ENCODE peak calls at places on chromosome 19, in six cellular contexts. One of them, this sample, is unnamed.

GRCh38 chr19:33374406-33374703 is 846 bp downstream of the CEBPG start:
- DNase-seq in RWPE1: no peak
- DNase-seq in body of pancreas: peak
- DNase-seq in A549: no peak
- DNase-seq in CD4-positive, alpha-beta memory T cell: no peak
- DNase-seq in CD8-positive, alpha-beta memory T cell: no peak
- DNase-seq in this sample: no peak

GRCh38 chr19:5621945-5622464 is 571 bp downstream of the SAFB2 start:
- DNase-seq in RWPE1: no peak
- DNase-seq in body of pancreas: peak
- DNase-seq in A549: no peak
- DNase-seq in CD4-positive, alpha-beta memory T cell: peak
- DNase-seq in CD8-positive, alpha-beta memory T cell: no peak
- DNase-seq in this sample: no peak

GRCh38 chr19:35596366-35596999 is 10.5 kb downstream of the PMIS2 start:
- DNase-seq in RWPE1: peak
- DNase-seq in body of pancreas: no peak
- DNase-seq in A549: peak
- DNase-seq in CD4-positive, alpha-beta memory T cell: no peak
- DNase-seq in CD8-positive, alpha-beta memory T cell: no peak
- DNase-seq in this sample: no peak

GRCh38 chr19:29277107-29277506 is 64.2 kb upstream of the UQCRFS1 start:
- DNase-seq in RWPE1: no peak
- DNase-seq in body of pancreas: peak
- DNase-seq in A549: no peak
- DNase-seq in CD4-positive, alpha-beta memory T cell: peak
- DNase-seq in CD8-positive, alpha-beta memory T cell: peak
- DNase-seq in this sample: no peak

GRCh38 chr19:19528721-19529490 is at the start of gene YJEFN3:
- DNase-seq in RWPE1: no peak
- DNase-seq in body of pancreas: no peak
- DNase-seq in A549: no peak
- DNase-seq in CD4-positive, alpha-beta memory T cell: no peak
- DNase-seq in CD8-positive, alpha-beta memory T cell: no peak
- DNase-seq in this sample: no peak

GRCh38 chr19:42253245-42254082 is 1.5 kb downstream of the ERF start:
- DNase-seq in RWPE1: peak
- DNase-seq in body of pancreas: peak
- DNase-seq in A549: peak
- DNase-seq in CD4-positive, alpha-beta memory T cell: peak
- DNase-seq in CD8-positive, alpha-beta memory T cell: peak
- DNase-seq in this sample: no peak

GRCh38 chr19:13260883-13261653 is 110.9 kb downstream of the IER2 start:
- DNase-seq in RWPE1: peak
- DNase-seq in body of pancreas: no peak
- DNase-seq in A549: peak
- DNase-seq in CD4-positive, alpha-beta memory T cell: no peak
- DNase-seq in CD8-positive, alpha-beta memory T cell: no peak
- DNase-seq in this sample: peak

GRCh38 chr19:29886535-29886934 is 55.5 kb upstream of the URI1 start:
- DNase-seq in RWPE1: no peak
- DNase-seq in body of pancreas: no peak
- DNase-seq in A549: no peak
- DNase-seq in CD4-positive, alpha-beta memory T cell: no peak
- DNase-seq in CD8-positive, alpha-beta memory T cell: no peak
- DNase-seq in this sample: no peak

GRCh38 chr19:47699360-47699917 is 13.8 kb upstream of the EHD2 start:
- DNase-seq in RWPE1: peak
- DNase-seq in body of pancreas: peak
- DNase-seq in A549: peak
- DNase-seq in CD4-positive, alpha-beta memory T cell: peak
- DNase-seq in CD8-positive, alpha-beta memory T cell: peak
- DNase-seq in this sample: no peak

GRCh38 chr19:7778081-7778480 is 15.0 kb downstream of the CLEC4M start:
- DNase-seq in RWPE1: no peak
- DNase-seq in body of pancreas: no peak
- DNase-seq in A549: no peak
- DNase-seq in CD4-positive, alpha-beta memory T cell: no peak
- DNase-seq in CD8-positive, alpha-beta memory T cell: no peak
- DNase-seq in this sample: no peak

GRCh38 chr19:17737690-17738153 is 13.6 kb upstream of the FCHO1 start:
- DNase-seq in RWPE1: no peak
- DNase-seq in body of pancreas: no peak
- DNase-seq in A549: no peak
- DNase-seq in CD4-positive, alpha-beta memory T cell: no peak
- DNase-seq in CD8-positive, alpha-beta memory T cell: no peak
- DNase-seq in this sample: no peak

GRCh38 chr19:1170938-1171754 is 2.9 kb downstream of the SBNO2 start:
- DNase-seq in RWPE1: no peak
- DNase-seq in body of pancreas: peak
- DNase-seq in A549: no peak
- DNase-seq in CD4-positive, alpha-beta memory T cell: no peak
- DNase-seq in CD8-positive, alpha-beta memory T cell: no peak
- DNase-seq in this sample: no peak

GRCh38 chr19:14507704-14508246 is 10.4 kb downstream of the DNAJB1 start:
- DNase-seq in RWPE1: no peak
- DNase-seq in body of pancreas: no peak
- DNase-seq in A549: no peak
- DNase-seq in CD4-positive, alpha-beta memory T cell: no peak
- DNase-seq in CD8-positive, alpha-beta memory T cell: no peak
- DNase-seq in this sample: no peak
- H3K27ac ChIP-seq in RWPE1: peak
- H3K27ac ChIP-seq in body of pancreas: no peak
- H3K27ac ChIP-seq in A549: peak
- H3K27ac ChIP-seq in CD4-positive, alpha-beta memory T cell: no peak
- H3K27ac ChIP-seq in CD8-positive, alpha-beta memory T cell: peak
- H3K27ac ChIP-seq in this sample: peak

GRCh38 chr19:49182848-49183375 is 25.3 kb downstream of the TRPM4 start:
- DNase-seq in RWPE1: no peak
- DNase-seq in body of pancreas: no peak
- DNase-seq in A549: no peak
- DNase-seq in CD4-positive, alpha-beta memory T cell: no peak
- DNase-seq in CD8-positive, alpha-beta memory T cell: no peak
- DNase-seq in this sample: no peak

GRCh38 chr19:49189259-49189658 is 31.7 kb downstream of the TRPM4 start:
- DNase-seq in RWPE1: no peak
- DNase-seq in body of pancreas: no peak
- DNase-seq in A549: no peak
- DNase-seq in CD4-positive, alpha-beta memory T cell: no peak
- DNase-seq in CD8-positive, alpha-beta memory T cell: no peak
- DNase-seq in this sample: no peak

GRCh38 chr19:49190781-49191180 is 33.2 kb downstream of the TRPM4 start:
- DNase-seq in RWPE1: no peak
- DNase-seq in body of pancreas: no peak
- DNase-seq in A549: no peak
- DNase-seq in CD4-positive, alpha-beta memory T cell: no peak
- DNase-seq in CD8-positive, alpha-beta memory T cell: no peak
- DNase-seq in this sample: no peak

GRCh38 chr19:49188626-49189200 is 31.1 kb downstream of the TRPM4 start:
- DNase-seq in RWPE1: no peak
- DNase-seq in body of pancreas: no peak
- DNase-seq in A549: no peak
- DNase-seq in CD4-positive, alpha-beta memory T cell: no peak
- DNase-seq in CD8-positive, alpha-beta memory T cell: no peak
- DNase-seq in this sample: no peak

DNA sequence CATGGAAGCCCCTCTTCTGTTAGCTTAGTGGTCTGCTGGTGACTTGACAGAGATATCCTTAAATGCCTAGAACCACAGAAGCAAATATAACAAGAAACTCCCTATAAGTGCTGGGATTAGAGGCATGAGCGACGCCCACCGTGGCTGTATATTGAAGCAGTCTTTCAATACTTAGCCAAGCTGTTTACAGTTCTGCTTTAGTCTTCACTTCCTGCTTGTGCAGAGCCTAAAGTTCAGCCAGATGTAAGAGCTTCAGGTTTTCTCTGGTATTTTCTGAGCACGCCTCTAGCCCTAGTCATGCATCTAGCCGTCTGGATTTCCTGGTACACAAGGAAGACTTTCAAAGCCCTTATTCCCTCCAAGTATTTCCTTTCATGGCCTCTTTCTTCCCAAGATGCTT is 28.5 kb downstream of the TRPM4 start:
- DNase-seq in RWPE1: no peak
- DNase-seq in body of pancreas: no peak
- DNase-seq in A549: no peak
- DNase-seq in CD4-positive, alpha-beta memory T cell: no peak
- DNase-seq in CD8-positive, alpha-beta memory T cell: no peak
- DNase-seq in this sample: no peak
- H3K27ac ChIP-seq in RWPE1: no peak
- H3K27ac ChIP-seq in body of pancreas: no peak
- H3K27ac ChIP-seq in A549: no peak
- H3K27ac ChIP-seq in CD4-positive, alpha-beta memory T cell: no peak
- H3K27ac ChIP-seq in CD8-positive, alpha-beta memory T cell: no peak
- H3K27ac ChIP-seq in this sample: no peak

GRCh38 chr19:14735915-14736314 is 42.4 kb downstream of the ADGRE2 start:
- DNase-seq in RWPE1: no peak
- DNase-seq in body of pancreas: no peak
- DNase-seq in A549: no peak
- DNase-seq in CD4-positive, alpha-beta memory T cell: no peak
- DNase-seq in CD8-positive, alpha-beta memory T cell: no peak
- DNase-seq in this sample: no peak

GRCh38 chr19:14728595-14728994 is 38.7 kb downstream of the ZNF333 start:
- DNase-seq in RWPE1: no peak
- DNase-seq in body of pancreas: no peak
- DNase-seq in A549: no peak
- DNase-seq in CD4-positive, alpha-beta memory T cell: no peak
- DNase-seq in CD8-positive, alpha-beta memory T cell: no peak
- DNase-seq in this sample: no peak

GRCh38 chr19:14732510-14732909 is 42.7 kb downstream of the ZNF333 start:
- DNase-seq in RWPE1: no peak
- DNase-seq in body of pancreas: no peak
- DNase-seq in A549: no peak
- DNase-seq in CD4-positive, alpha-beta memory T cell: no peak
- DNase-seq in CD8-positive, alpha-beta memory T cell: no peak
- DNase-seq in this sample: no peak

GRCh38 chr19:14733574-14733973 is 43.7 kb downstream of the ZNF333 start:
- DNase-seq in RWPE1: no peak
- DNase-seq in body of pancreas: no peak
- DNase-seq in A549: no peak
- DNase-seq in CD4-positive, alpha-beta memory T cell: no peak
- DNase-seq in CD8-positive, alpha-beta memory T cell: no peak
- DNase-seq in this sample: no peak

GRCh38 chr19:14731200-14731599 is 41.4 kb downstream of the ZNF333 start:
- DNase-seq in RWPE1: no peak
- DNase-seq in body of pancreas: no peak
- DNase-seq in A549: peak
- DNase-seq in CD4-positive, alpha-beta memory T cell: no peak
- DNase-seq in CD8-positive, alpha-beta memory T cell: no peak
- DNase-seq in this sample: no peak
- H3K27ac ChIP-seq in RWPE1: no peak
- H3K27ac ChIP-seq in body of pancreas: no peak
- H3K27ac ChIP-seq in A549: no peak
- H3K27ac ChIP-seq in CD4-positive, alpha-beta memory T cell: no peak
- H3K27ac ChIP-seq in CD8-positive, alpha-beta memory T cell: no peak
- H3K27ac ChIP-seq in this sample: no peak

GRCh38 chr19:2333027-2333806 is 4.7 kb downstream of the SPPL2B start:
- DNase-seq in RWPE1: no peak
- DNase-seq in body of pancreas: peak
- DNase-seq in A549: no peak
- DNase-seq in CD4-positive, alpha-beta memory T cell: no peak
- DNase-seq in CD8-positive, alpha-beta memory T cell: no peak
- DNase-seq in this sample: no peak
- H3K27ac ChIP-seq in RWPE1: peak
- H3K27ac ChIP-seq in body of pancreas: peak
- H3K27ac ChIP-seq in A549: no peak
- H3K27ac ChIP-seq in CD4-positive, alpha-beta memory T cell: no peak
- H3K27ac ChIP-seq in CD8-positive, alpha-beta memory T cell: no peak
- H3K27ac ChIP-seq in this sample: no peak

GRCh38 chr19:44019498-44019897 is 5.7 kb upstream of the ZNF222 start:
- DNase-seq in RWPE1: no peak
- DNase-seq in body of pancreas: no peak
- DNase-seq in A549: no peak
- DNase-seq in CD4-positive, alpha-beta memory T cell: no peak
- DNase-seq in CD8-positive, alpha-beta memory T cell: no peak
- DNase-seq in this sample: no peak

GRCh38 chr19:44024900-44025216 is 321 bp upstream of the ZNF222 start:
- DNase-seq in RWPE1: no peak
- DNase-seq in body of pancreas: no peak
- DNase-seq in A549: no peak
- DNase-seq in CD4-positive, alpha-beta memory T cell: no peak
- DNase-seq in CD8-positive, alpha-beta memory T cell: no peak
- DNase-seq in this sample: no peak

GRCh38 chr19:44021221-44021620 is 4.0 kb upstream of the ZNF222 start:
- DNase-seq in RWPE1: no peak
- DNase-seq in body of pancreas: no peak
- DNase-seq in A549: no peak
- DNase-seq in CD4-positive, alpha-beta memory T cell: no peak
- DNase-seq in CD8-positive, alpha-beta memory T cell: no peak
- DNase-seq in this sample: no peak

DNA sequence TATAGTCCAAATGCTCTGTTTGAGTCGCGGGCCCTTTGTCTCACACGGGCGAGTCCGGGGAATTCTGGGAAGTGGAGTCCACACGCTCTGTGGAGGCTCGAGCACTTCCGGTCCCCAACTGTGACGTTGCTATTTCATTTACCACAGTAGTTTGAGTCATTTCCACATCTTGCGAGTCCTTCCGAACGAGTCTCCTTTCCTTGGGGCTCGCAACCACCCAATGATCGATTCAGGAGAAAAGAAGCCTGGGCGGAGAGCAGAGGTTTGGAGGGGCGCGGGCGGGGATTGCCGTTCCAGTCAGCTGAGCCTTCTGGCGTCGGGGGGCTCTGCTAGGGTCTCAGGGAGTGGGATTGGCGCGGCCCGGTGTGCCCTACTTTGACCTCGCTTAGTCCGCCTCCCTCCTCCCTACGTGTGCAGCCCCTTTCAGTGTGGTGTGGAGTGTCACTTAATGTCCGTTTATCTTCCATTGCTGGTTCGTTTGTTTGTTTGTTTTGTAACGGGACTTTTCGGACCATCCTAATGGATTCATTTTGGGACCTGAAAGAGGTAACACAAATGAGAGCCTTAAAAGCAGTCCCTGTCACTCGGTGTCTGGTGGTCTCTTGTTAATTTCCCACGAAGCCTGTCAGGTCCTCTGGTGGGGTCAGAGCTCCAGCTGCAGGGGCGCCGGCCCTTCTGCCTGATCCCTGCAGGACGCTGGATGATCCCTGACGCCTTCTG is at the start of gene ZNF222:
- DNase-seq in RWPE1: peak
- DNase-seq in body of pancreas: peak
- DNase-seq in A549: peak
- DNase-seq in CD4-positive, alpha-beta memory T cell: peak
- DNase-seq in CD8-positive, alpha-beta memory T cell: peak
- DNase-seq in this sample: peak
- H3K27ac ChIP-seq in RWPE1: peak
- H3K27ac ChIP-seq in body of pancreas: no peak
- H3K27ac ChIP-seq in A549: peak
- H3K27ac ChIP-seq in CD4-positive, alpha-beta memory T cell: peak
- H3K27ac ChIP-seq in CD8-positive, alpha-beta memory T cell: peak
- H3K27ac ChIP-seq in this sample: peak

GRCh38 chr19:46610851-46611770 is 10.0 kb downstream of the CALM3 start:
- DNase-seq in RWPE1: no peak
- DNase-seq in body of pancreas: peak
- DNase-seq in A549: no peak
- DNase-seq in CD4-positive, alpha-beta memory T cell: peak
- DNase-seq in CD8-positive, alpha-beta memory T cell: no peak
- DNase-seq in this sample: no peak
- H3K27ac ChIP-seq in RWPE1: peak
- H3K27ac ChIP-seq in body of pancreas: no peak
- H3K27ac ChIP-seq in A549: no peak
- H3K27ac ChIP-seq in CD4-positive, alpha-beta memory T cell: peak
- H3K27ac ChIP-seq in CD8-positive, alpha-beta memory T cell: no peak
- H3K27ac ChIP-seq in this sample: no peak